ENCODE peak calls at places on chromosomes 16 and 17, in nine cellular contexts. N, X, D, P, I, O, Z, V and U are unnamed samples.

GRCh38 chr17:32870969-32871368 is 6.0 kb downstream of the MYO1D start:
- DNase-seq in I (no peak), O (no peak), N (no peak), X (no peak), V (no peak), Z (no peak), D (no peak), P (no peak), U (peak)

GRCh38 chr16:46928811-46929210 is 44.6 kb downstream of the GPT2 start:
- DNase-seq in I (no peak), Z (no peak), O (no peak), X (no peak), P (no peak), D (no peak), N (no peak), V (no peak), U (no peak)

GRCh38 chr17:45224671-45225050 is 3.0 kb downstream of the FMNL1 start:
- DNase-seq in P (no peak), Z (no peak), V (no peak), N (no peak), I (no peak), O (no peak), D (no peak), X (no peak), U (no peak)

GRCh38 chr16:82824408-82824807 is 197.6 kb downstream of the CDH13 start:
- DNase-seq in V (no peak), P (no peak), X (no peak), D (no peak), I (no peak), N (no peak), O (no peak), Z (no peak), U (no peak)

GRCh38 chr17:27289856-27290255 is 4.1 kb upstream of the WSB1 start:
- DNase-seq in Z (no peak), O (no peak), X (no peak), V (no peak), I (no peak), N (no peak), P (no peak), D (no peak), U (no peak)

GRCh38 chr16:46862555-46863447 is 21.4 kb upstream of the GPT2 start:
- DNase-seq in Z (no peak), X (no peak), D (no peak), I (no peak), P (no peak), V (no peak), O (peak), N (no peak), U (no peak)

GRCh38 chr17:35432176-35433074 is at the start of gene SLFN12:
- DNase-seq in N (peak), O (peak), I (peak), V (peak), D (peak), X (no peak), P (no peak), Z (no peak), U (peak)

GRCh38 chr17:81551458-81552243 is 502 bp downstream of the FAAP100 start:
- DNase-seq in P (no peak), D (no peak), O (peak), V (no peak), Z (no peak), N (no peak), I (no peak), X (no peak), U (no peak)

GRCh38 chr17:78176548-78177025 is 8.2 kb downstream of the SYNGR2 start:
- DNase-seq in Z (peak), V (no peak), O (peak), D (peak), P (peak), X (peak), I (peak), N (peak), U (no peak)